ENCODE peak calls at places on chromosome 5, in five cellular contexts. U is transverse colon, V is prostate gland, P is adrenal gland, M is body of pancreas. A is an unnamed sample.

GRCh38 chr5:167916706-167917105 is 374.7 kb upstream of the WWC1 start:
- DNase-seq in U (peak; percentile 14), V (no peak), P (peak; percentile 17), M (peak; percentile 18), A (peak; percentile 48)

GRCh38 chr5:134073404-134073803 is 41.1 kb upstream of the TCF7 start:
- DNase-seq in U (no peak), V (no peak), P (no peak), M (no peak), A (no peak)

GRCh38 chr5:135713516-135713915 is 120.9 kb upstream of the SLC25A48 start:
- DNase-seq in U (no peak), V (no peak), P (no peak), M (no peak), A (no peak)

GRCh38 chr5:119332978-119333401 is 22.8 kb upstream of the TNFAIP8 start:
- DNase-seq in U (no peak), V (peak; percentile 26), P (no peak), M (no peak), A (no peak)

GRCh38 chr5:174229640-174230350 is 184.3 kb downstream of the NSG2 start:
- DNase-seq in U (no peak), V (no peak), P (no peak), M (peak; percentile 5), A (no peak)

GRCh38 chr5:82356808-82357671 is 78.9 kb upstream of the RPS23 start:
- DNase-seq in U (peak; percentile 64), V (peak; percentile 70), P (peak; percentile 96), M (peak; percentile 62), A (peak; percentile 59)

GRCh38 chr5:59864718-59865117 is 28.8 kb downstream of the PDE4D start:
- DNase-seq in U (no peak), V (no peak), P (no peak), M (no peak), A (no peak)

GRCh38 chr5:62692946-62693713 is 114.5 kb downstream of the LRRC70 start:
- DNase-seq in U (no peak), V (no peak), P (no peak), M (no peak), A (no peak)

GRCh38 chr5:171428168-171428658 is 8.8 kb downstream of the FGF18 start:
- DNase-seq in U (no peak), V (no peak), P (no peak), M (no peak), A (no peak)

DNA sequence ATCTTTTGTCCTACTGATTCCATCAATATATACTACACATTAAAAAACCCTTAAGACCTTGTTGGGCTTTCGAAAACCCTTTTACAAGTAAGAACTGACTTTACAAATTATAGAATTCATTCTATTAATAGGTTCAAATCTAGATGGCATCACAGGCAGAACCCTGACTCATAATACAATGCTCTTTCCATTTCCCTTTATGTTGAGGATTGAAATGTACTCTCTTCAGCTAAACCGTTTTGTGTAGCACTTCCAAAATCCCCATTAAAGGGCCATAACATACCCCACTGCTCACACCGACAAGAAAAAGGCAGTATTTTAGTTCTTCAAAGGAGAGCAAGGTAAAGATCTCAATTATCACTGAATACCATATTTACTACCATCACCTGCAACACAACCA is 11.1 kb downstream of the CSNK1A1 start:
- DNase-seq in U (no peak), V (no peak), P (no peak), M (no peak), A (no peak)
- H3K4me1 ChIP-seq in U (peaks cover 60% of the 10 kb centered on the region), V (peaks cover 13% of the 10 kb centered on the region), P (peaks cover 19% of the 10 kb centered on the region), M (peaks cover 56% of the 10 kb centered on the region), A (peaks cover 50% of the 10 kb centered on the region)

GRCh38 chr5:177351392-177352329 is at the start of gene LMAN2:
- DNase-seq in U (peak; percentile 94), V (peak; percentile 94), P (peak; percentile 95), M (peak; percentile 96), A (peak; percentile 96)
- TF ChIP-seq POLR2A in U (peak; percentile 81), V (no peak), P (peak; percentile 40), M (peak; percentile 49), A (no peak)

DNA sequence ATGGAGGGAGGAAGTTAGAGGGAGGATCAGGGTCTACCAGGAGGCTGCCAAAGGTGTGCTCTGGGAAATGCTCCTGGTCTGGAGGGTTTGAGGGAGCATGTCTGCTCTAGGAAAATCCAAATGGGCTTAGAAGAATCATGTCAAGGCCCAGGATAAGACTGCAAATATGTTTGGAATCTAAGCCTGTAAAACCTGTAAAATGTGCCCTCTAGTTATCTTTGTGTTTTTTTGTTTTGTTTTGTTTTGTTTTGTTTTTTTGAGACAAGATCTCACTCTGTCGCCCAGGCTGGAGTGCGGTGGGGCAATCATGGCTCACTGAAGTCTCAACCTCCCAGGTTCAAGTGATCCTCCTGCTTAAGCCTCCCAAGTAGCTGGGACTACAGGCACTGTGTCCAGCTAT is 135.4 kb downstream of the FGF1 start:
- DNase-seq in U (no peak), V (no peak), P (no peak), M (no peak), A (no peak)
- H3K4me3 ChIP-seq in U (no peak overlapping the region), V (no peak overlapping the region), P (no peak overlapping the region), M (no peak overlapping the region), A (no peak overlapping the region)

DNA sequence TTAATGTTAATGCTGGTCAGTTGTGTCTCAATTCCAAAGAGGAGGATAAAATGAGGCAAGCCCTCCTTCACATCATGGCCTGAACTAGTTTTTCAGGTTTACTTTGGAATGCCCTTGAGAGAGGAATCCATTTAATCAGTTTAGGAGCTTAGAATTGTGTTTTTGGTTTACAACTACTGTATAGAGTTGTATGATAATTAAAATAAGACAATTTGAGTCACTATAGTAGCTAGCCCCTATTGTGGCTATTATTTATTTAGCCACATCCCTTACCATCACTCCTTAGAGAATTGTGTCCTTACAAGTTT is 107.8 kb upstream of the PRLR start:
- DNase-seq in U (no peak), V (no peak), P (no peak), M (peak; percentile 9), A (no peak)
- H3K4me1 ChIP-seq in U (no peaks in the 10 kb centered on the region), V (no peaks in the 10 kb centered on the region), P (no peaks in the 10 kb centered on the region), M (peaks cover 37% of the 10 kb centered on the region), A (no peaks in the 10 kb centered on the region)

GRCh38 chr5:139297439-139298133 is 4.0 kb downstream of the MATR3 start:
- DNase-seq in U (no peak), V (no peak), P (no peak), M (no peak), A (no peak)

GRCh38 chr5:139298242-139298641 is 4.7 kb downstream of the MATR3 start:
- DNase-seq in U (no peak), V (no peak), P (no peak), M (no peak), A (no peak)

GRCh38 chr5:139296862-139297326 is 3.4 kb downstream of the MATR3 start:
- DNase-seq in U (no peak), V (no peak), P (no peak), M (no peak), A (no peak)

GRCh38 chr5:139301766-139302499 is 8.4 kb downstream of the MATR3 start:
- DNase-seq in U (no peak), V (no peak), P (no peak), M (no peak), A (no peak)

DNA sequence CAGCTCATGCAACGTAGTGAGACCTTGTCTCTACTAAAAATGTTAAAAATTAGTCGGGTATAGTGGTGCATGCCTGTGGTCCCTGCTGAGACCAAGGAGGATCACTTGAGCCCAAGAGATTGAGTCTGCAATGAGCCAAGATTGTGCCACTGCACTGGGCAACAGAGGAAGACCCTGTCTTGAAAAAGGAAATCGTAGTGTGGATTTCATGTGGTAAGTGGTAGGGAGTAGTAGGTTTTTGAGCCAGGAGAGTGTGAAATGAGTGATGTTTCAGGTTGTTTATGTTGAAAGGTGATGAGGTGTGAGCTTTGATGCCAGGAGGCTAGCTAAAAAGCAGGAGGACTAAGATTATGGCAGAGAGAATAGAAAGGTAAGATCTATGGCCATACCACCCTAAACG is 5.9 kb downstream of the MATR3 start:
- DNase-seq in U (no peak), V (no peak), P (no peak), M (no peak), A (no peak)
- TF ChIP-seq POLR2A in U (no peak), V (no peak), P (no peak), M (no peak), A (no peak)

GRCh38 chr5:150607991-150608390 is 32.5 kb upstream of the SYNPO start:
- DNase-seq in U (no peak), V (no peak), P (no peak), M (no peak), A (no peak)

GRCh38 chr5:150611026-150611425 is 29.4 kb upstream of the SYNPO start:
- DNase-seq in U (no peak), V (no peak), P (no peak), M (no peak), A (no peak)

GRCh38 chr5:150608991-150609390 is 31.5 kb upstream of the SYNPO start:
- DNase-seq in U (no peak), V (no peak), P (no peak), M (no peak), A (no peak)

GRCh38 chr5:150612405-150612804 is 28.1 kb upstream of the SYNPO start:
- DNase-seq in U (no peak), V (no peak), P (no peak), M (no peak), A (no peak)

DNA sequence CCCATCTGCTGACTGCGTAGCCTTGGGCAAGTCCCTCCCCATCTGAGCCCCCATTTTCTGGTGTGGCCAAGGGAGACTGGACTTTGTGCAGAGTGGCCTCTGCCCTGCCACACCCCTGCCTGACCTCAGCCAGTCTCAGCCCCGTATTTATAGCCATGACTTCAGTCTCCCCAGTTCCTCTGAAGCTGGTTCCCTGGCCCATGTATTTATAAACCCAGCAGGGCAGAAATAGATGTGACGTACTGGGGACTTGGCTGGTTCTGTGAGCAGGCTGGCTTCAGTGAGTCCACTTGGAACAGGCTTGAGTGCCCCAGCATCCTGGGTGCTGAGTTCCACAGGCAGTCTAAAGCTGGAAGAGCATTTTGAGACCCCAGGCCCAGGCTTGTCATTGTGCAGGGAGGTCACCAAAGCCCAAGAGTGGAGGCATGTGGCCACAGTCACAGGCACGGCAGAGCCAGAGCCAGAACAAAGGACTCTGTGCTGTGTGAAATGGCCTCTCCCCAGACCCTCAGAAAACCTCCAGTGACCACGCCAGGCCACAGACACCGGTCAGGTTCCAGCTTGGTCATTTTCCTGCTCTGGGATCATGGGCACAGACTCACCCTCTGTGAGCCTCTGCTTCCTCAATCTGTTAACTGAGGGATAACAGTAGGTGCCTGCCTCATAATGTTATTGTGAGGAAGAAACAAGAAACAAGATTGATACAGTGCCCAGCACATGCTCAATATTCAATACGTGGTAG is 30.4 kb upstream of the SYNPO start:
- DNase-seq in U (peak; percentile 64), V (no peak), P (no peak), M (no peak), A (no peak)
- H3K4me3 ChIP-seq in U (no peak overlapping the region), V (no peak overlapping the region), P (no peak overlapping the region), M (no peak overlapping the region), A (no peak overlapping the region)

A was measured in tibial nerve.